ENCODE peak calls at places on chromosomes 4 and X, in ten cellular contexts. T is testis; V is aorta; U is OCI-LY7; S is heart left ventricle; D is thyroid gland; G is naive thymus-derived CD4-positive, alpha-beta T cell; A is Peyer's patch; O is ovary; I is GM23248. P is an unnamed sample.

GRCh38 chr4:1082215-1083182 is 30.9 kb downstream of the RNF212 start:
- DNase-seq in D (peak), O (no peak), V (peak), I (peak), G (no peak), S (peak), U (no peak), T (no peak), A (no peak), P (peak)

GRCh38 chrX:13673016-13673415 is 15.9 kb upstream of the RAB9A start:
- DNase-seq in I (no peak), V (no peak), D (no peak), T (no peak), G (no peak), O (no peak), U (no peak), S (no peak), A (no peak), P (no peak)

GRCh38 chr4:75895744-75896314 is 6.4 kb downstream of the PPEF2 start:
- DNase-seq in A (no peak), O (no peak), I (peak), D (no peak), U (peak), T (no peak), G (no peak), V (no peak), S (no peak), P (no peak)

GRCh38 chrX:40359593-40359992 is 221.2 kb upstream of the ATP6AP2 start:
- DNase-seq in S (no peak), A (no peak), U (no peak), D (no peak), V (no peak), T (no peak), G (no peak), O (no peak), I (no peak), P (no peak)

GRCh38 chrX:56798866-56799864 is 70.1 kb downstream of the NBDY start:
- DNase-seq in I (no peak), U (no peak), T (no peak), G (no peak), O (peak), S (no peak), V (no peak), D (no peak), A (no peak), P (no peak)

GRCh38 chr4:121742794-121743193 is 22.2 kb downstream of the SMIM43 start:
- DNase-seq in G (no peak), S (no peak), I (no peak), D (no peak), A (no peak), O (no peak), V (no peak), T (no peak), U (no peak), P (no peak)

GRCh38 chr4:101458914-101459313 is 111.6 kb upstream of the PPP3CA start:
- DNase-seq in A (no peak), O (no peak), G (no peak), U (no peak), S (no peak), T (no peak), V (no peak), D (no peak), I (peak), P (no peak)

GRCh38 chr4:23279377-23279988 is 586.7 kb downstream of the GBA3 start:
- DNase-seq in T (no peak), V (no peak), A (no peak), G (no peak), D (no peak), S (no peak), U (no peak), I (no peak), O (no peak), P (no peak)

GRCh38 chr4:63524764-63525163 is 884.5 kb downstream of the TECRL start:
- DNase-seq in S (no peak), I (no peak), U (no peak), T (no peak), G (no peak), A (no peak), V (no peak), D (no peak), O (no peak), P (no peak)

GRCh38 chrX:105307762-105308161 is 87.3 kb upstream of the TEX13A start:
- DNase-seq in O (no peak), V (no peak), T (no peak), I (no peak), U (no peak), D (no peak), S (no peak), A (no peak), G (no peak), P (no peak)

GRCh38 chrX:10001496-10001895 is 34.3 kb downstream of the CLDN34 start:
- DNase-seq in I (no peak), S (no peak), A (no peak), V (no peak), O (no peak), D (no peak), T (no peak), G (no peak), U (no peak), P (no peak)

GRCh38 chr4:71470547-71470946 is 131.7 kb downstream of the SLC4A4 start:
- DNase-seq in T (no peak), D (no peak), U (no peak), I (no peak), V (no peak), O (no peak), A (no peak), S (no peak), G (no peak), P (no peak)

GRCh38 chr4:25117274-25117673 is 43.0 kb downstream of the SEPSECS start:
- DNase-seq in U (no peak), T (peak), I (no peak), A (no peak), G (no peak), S (no peak), D (peak), O (no peak), V (no peak), P (no peak)

GRCh38 chr4:56215901-56216300 is 171.4 kb downstream of the AASDH start:
- DNase-seq in S (no peak), U (no peak), I (peak), V (peak), O (no peak), T (peak), A (no peak), G (no peak), D (no peak), P (no peak)

GRCh38 chr4:184453402-184454160 is 20.8 kb downstream of the IRF2 start:
- DNase-seq in A (peak), S (peak), U (peak), G (peak), V (no peak), T (peak), D (peak), O (no peak), I (peak), P (no peak)

GRCh38 chrX:13123857-13124345 is 79.5 kb upstream of the FAM9C start:
- DNase-seq in T (no peak), I (peak), G (no peak), D (no peak), V (no peak), A (no peak), U (no peak), S (no peak), O (no peak), P (no peak)

GRCh38 chr4:20431422-20432014 is 179.8 kb downstream of the SLIT2 start:
- DNase-seq in A (no peak), G (no peak), S (no peak), D (no peak), O (no peak), I (peak), V (no peak), T (peak), U (no peak), P (no peak)

DNA sequence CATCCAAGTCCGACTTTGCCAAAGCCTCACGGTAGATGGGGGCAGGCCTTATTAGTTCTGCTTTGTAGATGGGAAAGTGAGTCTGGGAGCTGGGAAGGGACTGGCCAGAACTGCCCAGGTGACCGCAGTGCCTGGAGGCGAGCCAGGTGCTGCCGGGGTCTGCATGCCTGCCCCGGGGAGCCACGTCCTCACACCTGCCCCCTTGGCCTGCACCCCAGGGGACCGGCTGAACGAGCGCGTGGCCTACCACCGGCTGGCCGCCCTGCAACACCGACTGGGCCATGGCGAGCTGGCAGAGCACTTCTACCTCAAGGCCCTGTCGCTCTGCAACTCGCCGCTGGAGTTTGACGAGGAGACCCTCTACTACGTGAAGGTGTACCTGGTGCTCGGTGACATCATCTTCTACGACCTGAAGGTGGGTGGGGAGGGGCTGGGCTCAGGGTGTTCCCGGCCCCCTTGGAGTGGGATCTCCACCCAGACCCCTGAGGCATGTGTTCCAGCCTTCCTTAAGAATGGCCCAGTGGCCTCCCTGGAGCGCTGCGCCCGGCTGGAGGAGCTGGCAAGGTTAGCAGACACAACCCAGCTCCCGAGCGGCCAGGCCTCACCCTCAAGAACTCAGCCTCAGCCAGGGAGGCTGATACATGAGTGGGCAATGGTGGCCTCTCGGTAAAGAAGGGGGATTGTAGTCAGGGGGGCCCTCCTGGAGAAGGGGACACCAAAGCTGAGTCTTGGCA is 32.1 kb upstream of the HTRA3 start:
- DNase-seq in S (no peak), I (no peak), V (no peak), U (no peak), O (no peak), A (no peak), T (no peak), G (no peak), D (no peak), P (peak)
- H3K4me3 ChIP-seq in S (no peak), I (no peak), V (no peak), U (no peak), O (no peak), A (no peak), T (no peak), G (no peak), D (no peak), P (no peak)

DNA sequence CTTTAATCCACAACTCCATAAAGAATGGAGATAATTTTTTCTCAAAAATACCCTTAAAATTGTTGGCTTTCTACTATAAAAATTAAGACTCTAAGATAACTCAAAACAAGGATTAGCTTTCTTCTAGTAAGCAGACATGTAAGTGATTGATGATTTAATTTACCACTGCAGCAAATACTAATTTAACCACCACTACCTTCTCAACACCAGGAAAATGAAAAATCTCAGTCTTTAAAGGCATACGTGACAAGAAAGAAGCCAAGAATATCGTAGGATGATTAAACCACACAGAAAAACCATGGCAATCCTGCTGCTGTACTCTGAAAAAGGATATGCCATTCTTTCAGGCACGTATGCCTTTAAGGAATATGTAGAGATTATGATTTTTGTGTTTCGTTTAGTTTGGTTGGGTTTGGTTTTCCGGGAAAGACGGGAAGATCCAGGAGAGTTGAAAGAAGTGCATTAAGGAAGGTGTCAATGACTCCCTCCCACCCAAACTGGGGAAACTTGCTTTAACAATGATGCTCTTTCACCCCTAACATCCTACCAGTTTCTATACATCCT is 881 bp downstream of the LRCH2 start:
- DNase-seq in S (no peak), T (no peak), V (no peak), U (no peak), O (no peak), G (no peak), I (peak), A (no peak), D (no peak), P (no peak)
- H3K27ac ChIP-seq in S (peak), T (peak), V (no peak), U (no peak), O (peak), G (no peak), I (no peak), A (no peak), D (peak), P (peak)

GRCh38 chr4:113147498-113148231 is 98.2 kb downstream of the ANK2 start:
- DNase-seq in D (no peak), A (no peak), I (peak), S (no peak), O (no peak), V (no peak), T (no peak), U (no peak), G (no peak), P (no peak)
- H3K4me3 ChIP-seq in D (no peak), A (peak), I (peak), S (peak), O (peak), V (peak), T (no peak), U (no peak), G (no peak), P (no peak)

GRCh38 chrX:110267874-110268273 is 50.0 kb downstream of the AMMECR1 start:
- DNase-seq in I (no peak), A (no peak), O (no peak), V (no peak), U (no peak), T (no peak), S (no peak), G (no peak), D (no peak), P (no peak)
- H3K27ac ChIP-seq in I (peak), A (no peak), O (no peak), V (no peak), U (no peak), T (peak), S (no peak), G (peak), D (no peak), P (no peak)

DNA sequence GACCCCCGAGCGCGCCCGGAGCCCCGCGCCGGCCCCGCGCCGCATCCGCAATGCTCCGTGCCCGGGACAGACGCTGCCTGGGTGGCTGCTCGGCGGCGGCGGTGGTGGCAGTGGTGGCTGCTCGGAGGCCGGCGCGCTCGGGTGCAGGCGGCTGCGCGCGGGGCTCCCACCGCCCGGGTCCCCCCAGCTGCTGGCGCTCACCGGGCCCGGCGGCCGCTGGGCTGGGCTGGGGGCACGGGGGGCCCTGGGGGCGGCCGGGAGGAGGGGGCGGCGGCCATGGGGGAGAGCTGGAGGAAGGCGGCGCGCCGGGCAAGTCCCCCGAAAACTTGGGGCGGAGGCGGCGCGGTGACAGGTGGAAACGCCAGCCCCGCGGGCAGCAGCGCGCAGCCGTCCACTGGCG is 83.4 kb upstream of the DHRSX start:
- DNase-seq in G (no peak), S (no peak), O (no peak), D (no peak), U (no peak), I (no peak), V (no peak), A (no peak), T (no peak), P (no peak)
- H3K4me3 ChIP-seq in G (no peak), S (no peak), O (no peak), D (no peak), U (no peak), I (no peak), V (no peak), A (no peak), T (no peak), P (no peak)

P was measured in lower lobe of right lung.